ENCODE peak calls at places on chromosomes 11 and 22, in nine cellular contexts. H is cardiac fibroblast, J is IMR-90, Y is tibial artery, W is fibroblast of the aortic adventitia, D is testis, R is prostate gland, C is HFF-Myc, I is fibroblast of pulmonary artery. N is an unnamed sample.

GRCh38 chr11:2537010-2537695 is 92.3 kb downstream of the KCNQ1 start:
- DNase-seq in W (no peak), C (no peak), R (no peak), Y (peak), H (no peak), J (no peak), I (no peak), D (no peak), N (no peak)

GRCh38 chr11:60701509-60701818 is 2.1 kb downstream of the MS4A8 start:
- DNase-seq in H (no peak), J (no peak), D (no peak), Y (no peak), R (no peak), W (no peak), I (no peak), C (no peak), N (no peak)

GRCh38 chr11:14118047-14118446 is 155.5 kb downstream of the SPON1 start:
- DNase-seq in D (no peak), R (no peak), W (no peak), I (no peak), Y (no peak), C (no peak), H (no peak), J (no peak), N (no peak)

GRCh38 chr22:46036558-46037408 is 59.8 kb upstream of the WNT7B start:
- DNase-seq in Y (peak), I (no peak), W (no peak), C (no peak), D (peak), R (peak), J (no peak), H (peak), N (peak)

GRCh38 chr22:17303840-17304779 is 65.2 kb upstream of the CECR2 start:
- DNase-seq in W (no peak), H (no peak), R (no peak), D (no peak), J (no peak), C (no peak), Y (no peak), I (no peak), N (no peak)

GRCh38 chr11:87255589-87255988 is 217.9 kb downstream of the TMEM135 start:
- DNase-seq in R (no peak), Y (no peak), H (no peak), D (no peak), I (no peak), J (no peak), C (no peak), W (no peak), N (no peak)

GRCh38 chr11:43197357-43197756 is 114.4 kb upstream of the API5 start:
- DNase-seq in H (no peak), D (no peak), R (no peak), C (no peak), I (no peak), J (no peak), Y (no peak), W (no peak), N (no peak)

GRCh38 chr22:22751043-22751603 is 106.7 kb downstream of the GGTLC2 start:
- DNase-seq in Y (peak), I (no peak), C (no peak), R (no peak), D (no peak), W (no peak), H (no peak), J (no peak), N (no peak)

GRCh38 chr11:129710423-129710822 is 105.2 kb upstream of the TMEM45B start:
- DNase-seq in C (no peak), J (no peak), H (no peak), R (no peak), Y (peak), I (no peak), W (no peak), D (peak), N (no peak)

GRCh38 chr11:111843659-111844058 is 27.7 kb downstream of the ALG9 start:
- DNase-seq in R (no peak), H (no peak), W (no peak), C (no peak), D (no peak), I (no peak), J (no peak), Y (no peak), N (no peak)

GRCh38 chr22:48715511-48715910 is 1112.2 kb downstream of the BRD1 start:
- DNase-seq in C (no peak), J (no peak), I (no peak), H (no peak), W (no peak), R (no peak), Y (peak), D (no peak), N (no peak)

GRCh38 chr11:126140932-126141291 is 70.5 kb downstream of the RPUSD4 start:
- DNase-seq in Y (no peak), W (peak), R (peak), C (peak), H (peak), J (peak), I (peak), D (peak), N (no peak)

GRCh38 chr22:20495861-20496681 is 476 bp upstream of the KLHL22 start:
- DNase-seq in D (peak), R (peak), I (peak), W (peak), H (peak), C (peak), J (peak), Y (peak), N (peak)

GRCh38 chr11:100442017-100442416 is 245.1 kb upstream of the ARHGAP42 start:
- DNase-seq in D (no peak), Y (no peak), C (no peak), J (no peak), I (no peak), H (no peak), R (no peak), W (no peak), N (no peak)

GRCh38 chr22:38294193-38294592 is 21.4 kb upstream of the TMEM184B start:
- DNase-seq in I (no peak), H (no peak), J (no peak), Y (no peak), W (no peak), C (no peak), D (no peak), R (no peak), N (no peak)

GRCh38 chr11:129258205-129258604 is 66.1 kb upstream of the ARHGAP32 start:
- DNase-seq in J (no peak), R (no peak), W (no peak), I (no peak), Y (no peak), D (no peak), C (no peak), H (no peak), N (no peak)

GRCh38 chr22:42282943-42283287 is 12.5 kb upstream of the TCF20 start:
- DNase-seq in R (no peak), I (no peak), C (no peak), J (no peak), H (no peak), W (no peak), Y (no peak), D (no peak), N (no peak)

GRCh38 chr11:120612363-120613263 is 101.1 kb downstream of the GRIK4 start:
- DNase-seq in I (peak), W (no peak), Y (no peak), D (no peak), C (no peak), H (peak), J (peak), R (no peak), N (no peak)

GRCh38 chr11:33063326-33063775 is 24.0 kb downstream of the TCP11L1 start:
- DNase-seq in J (peak), I (peak), H (peak), C (no peak), Y (no peak), R (no peak), D (no peak), W (peak), N (peak)

GRCh38 chr22:27382947-27383346 is 418.6 kb downstream of the MN1 start:
- DNase-seq in C (no peak), H (no peak), I (no peak), W (no peak), D (no peak), R (no peak), J (no peak), Y (no peak), N (no peak)

GRCh38 chr11:122170815-122171475 is 54.9 kb upstream of the BLID start:
- DNase-seq in C (no peak), Y (no peak), W (peak), H (peak), R (no peak), J (peak), D (no peak), I (peak), N (peak)

GRCh38 chr11:65872555-65873279 is at the start of gene EFEMP2:
- DNase-seq in H (no peak), D (no peak), R (no peak), I (no peak), J (no peak), W (no peak), Y (peak), C (no peak), N (no peak)

GRCh38 chr11:82732348-82732733 is 1.3 kb downstream of the FAM181B start:
- DNase-seq in H (no peak), W (no peak), R (no peak), D (no peak), Y (no peak), J (no peak), C (no peak), I (no peak), N (no peak)

GRCh38 chr22:50269573-50270301 is 443 bp downstream of the MAPK11 start:
- DNase-seq in Y (no peak), C (no peak), R (peak), H (peak), J (peak), W (peak), I (peak), D (peak), N (no peak)

GRCh38 chr22:50266994-50267393 is 3.2 kb downstream of the MAPK11 start:
- DNase-seq in J (no peak), H (no peak), D (no peak), Y (no peak), R (no peak), W (no peak), I (no peak), C (no peak), N (no peak)

GRCh38 chr22:50268655-50269113 is 1.5 kb downstream of the MAPK11 start:
- DNase-seq in I (peak), Y (no peak), D (peak), R (peak), J (no peak), C (no peak), H (no peak), W (no peak), N (no peak)

GRCh38 chr22:50270302-50271010 is at the start of gene MAPK11:
- DNase-seq in I (peak), W (peak), D (peak), R (peak), C (no peak), H (peak), Y (peak), J (peak), N (peak)

GRCh38 chr22:50267591-50268390 is 2.4 kb downstream of the MAPK11 start:
- DNase-seq in I (peak), H (peak), R (peak), C (no peak), D (peak), J (peak), W (peak), Y (peak), N (peak)
- TF ChIP-seq CTCF in I (peak), H (peak), R (peak), C (peak), D (no peak), J (peak), W (peak), Y (no peak), N (no peak)

GRCh38 chr11:131498631-131499053 is 128.2 kb downstream of the NTM start:
- DNase-seq in D (no peak), Y (no peak), J (no peak), C (no peak), W (no peak), R (no peak), H (no peak), I (no peak), N (no peak)
- H3K4me3 ChIP-seq in D (no peak), Y (no peak), J (no peak), C (no peak), W (no peak), R (no peak), H (no peak), I (no peak), N (no peak)

GRCh38 chr11:68436985-68437926 is 23.3 kb upstream of the PPP6R3 start:
- DNase-seq in I (peak), W (peak), C (peak), R (no peak), J (peak), D (no peak), Y (no peak), H (peak), N (peak)
- TF ChIP-seq CTCF in I (peak), W (no peak), C (no peak), R (no peak), J (no peak), D (no peak), Y (no peak), H (peak), N (no peak)

GRCh38 chr22:50672471-50673230 is at the start of gene SHANK3:
- DNase-seq in H (no peak), J (no peak), Y (no peak), D (no peak), I (no peak), C (no peak), R (no peak), W (no peak), N (no peak)

GRCh38 chr22:50672041-50672440 is 582 bp upstream of the SHANK3 start:
- DNase-seq in I (no peak), Y (no peak), C (no peak), W (no peak), D (no peak), R (no peak), H (no peak), J (no peak), N (no peak)

GRCh38 chr22:50674606-50675552 is 2.3 kb downstream of the SHANK3 start:
- DNase-seq in R (peak), I (no peak), C (no peak), H (no peak), Y (no peak), W (no peak), J (no peak), D (no peak), N (peak)

GRCh38 chr22:50674127-50674493 is 1.5 kb downstream of the SHANK3 start:
- DNase-seq in W (no peak), R (no peak), C (no peak), Y (no peak), I (no peak), H (no peak), J (no peak), D (no peak), N (no peak)

DNA sequence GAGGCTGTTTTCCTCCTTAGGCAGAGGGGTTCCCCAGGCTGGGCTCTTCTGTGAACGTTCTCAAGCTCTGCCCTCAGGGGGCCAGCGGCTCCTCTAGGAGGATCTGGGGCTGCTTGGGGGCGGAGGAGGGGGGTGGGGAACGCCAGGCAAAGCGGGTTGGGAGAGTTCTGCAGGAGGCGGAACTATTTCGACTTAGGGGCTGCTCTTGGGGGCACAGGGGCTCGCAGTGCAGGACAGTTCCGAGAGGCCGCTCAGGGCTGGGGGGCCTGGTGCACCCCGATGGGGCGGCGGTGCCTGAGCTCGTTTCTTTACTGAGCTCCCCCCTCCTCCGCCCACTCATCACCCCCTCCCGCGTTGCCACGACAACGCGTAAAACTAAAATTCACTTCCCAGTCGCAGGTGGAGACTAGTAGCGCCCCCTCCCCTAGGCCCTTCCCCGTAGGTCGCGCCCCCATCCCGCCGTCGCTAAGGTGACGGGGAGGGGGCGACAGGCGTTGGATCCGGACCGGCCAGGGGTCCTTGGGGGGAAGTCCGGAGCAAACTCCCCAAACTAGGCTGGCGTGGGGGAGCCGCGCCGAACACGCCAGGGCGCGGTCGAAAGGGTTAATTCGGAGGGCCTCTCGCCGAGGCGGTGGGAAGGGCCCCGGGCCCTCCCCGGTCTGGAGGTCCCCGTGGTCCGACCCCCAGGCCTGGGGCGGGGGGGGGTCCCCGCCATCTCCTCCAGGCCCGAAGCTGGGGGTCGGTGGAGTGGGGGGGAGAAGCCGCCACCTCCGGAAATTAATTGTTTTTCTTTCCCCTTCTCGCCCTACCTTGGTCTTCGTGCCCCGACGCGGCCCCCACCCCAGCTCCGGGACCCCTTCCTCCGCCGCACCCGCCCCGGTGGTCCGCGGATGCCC is 856 bp downstream of the SHANK3 start:
- DNase-seq in R (no peak), J (no peak), C (no peak), H (no peak), W (no peak), I (no peak), Y (no peak), D (no peak), N (no peak)
- H3K4me3 ChIP-seq in R (peak), J (peak), C (no peak), H (peak), W (no peak), I (peak), Y (peak), D (peak), N (peak)

GRCh38 chr11:77113382-77114088 is 10.9 kb downstream of the OMP start:
- DNase-seq in J (peak), W (peak), H (peak), Y (no peak), C (no peak), R (no peak), I (peak), D (peak), N (no peak)
- TF ChIP-seq CTCF in J (peak), W (peak), H (peak), Y (no peak), C (peak), R (peak), I (peak), D (peak), N (peak)

DNA sequence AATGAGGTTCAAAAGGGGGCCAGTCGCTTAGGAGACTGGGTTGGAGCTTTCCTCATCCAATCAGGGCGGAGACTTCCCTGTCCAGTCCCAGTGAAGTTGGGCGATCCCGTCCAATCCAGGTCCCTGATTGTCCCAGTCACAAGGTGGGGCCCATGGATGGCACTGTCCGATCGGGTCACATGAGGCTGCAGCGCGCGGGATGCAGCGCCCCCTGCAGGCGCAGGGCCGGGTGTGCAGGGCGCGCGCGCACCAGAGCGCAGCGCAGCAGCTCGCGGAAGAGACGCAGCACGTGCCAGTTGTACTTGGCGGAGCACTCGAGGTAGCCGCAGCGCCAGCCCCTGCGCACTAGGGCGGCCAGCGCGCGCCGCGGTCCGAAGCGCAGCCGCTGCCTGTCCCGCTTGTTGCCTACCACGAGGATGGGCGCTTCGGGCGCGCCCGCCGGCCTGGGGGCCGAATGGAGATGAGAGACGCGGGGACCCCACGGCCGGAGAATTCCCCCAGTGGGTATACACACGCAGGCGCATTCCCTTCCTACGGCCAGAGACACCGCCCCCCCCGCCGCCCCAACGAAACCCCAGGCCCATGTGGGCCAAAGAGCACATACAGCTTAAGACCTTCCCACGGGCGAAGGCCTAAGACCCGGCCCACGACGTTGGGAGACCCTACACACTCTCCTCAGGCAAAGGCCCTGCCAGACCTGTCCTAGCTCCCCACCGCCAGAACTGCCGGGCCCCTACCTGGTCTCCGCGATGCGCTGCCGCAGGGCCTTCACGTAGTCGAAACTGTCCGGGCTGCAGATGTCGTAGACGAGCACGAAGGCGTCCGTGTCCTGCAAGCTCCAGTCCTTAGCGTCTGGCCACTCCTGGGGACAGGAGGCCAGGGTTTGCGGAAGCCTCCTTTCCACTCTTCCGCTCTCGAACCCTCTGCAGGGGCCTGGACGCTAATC is 2.1 kb downstream of the RASL10A start:
- DNase-seq in R (no peak), D (peak), I (peak), W (peak), J (no peak), C (no peak), H (peak), Y (peak), N (no peak)
- H3K4me3 ChIP-seq in R (no peak), D (peak), I (no peak), W (no peak), J (no peak), C (no peak), H (no peak), Y (no peak), N (no peak)

N was measured in mammary epithelial cell.